ENCODE peak calls at places on chromosomes 1 and 21, in five cellular contexts. X, A, U, N and E are unnamed samples.

GRCh38 chr1:2816786-2817185 is 15.3 kb upstream of the TTC34 start:
- DNase-seq in X (no peak), A (no peak), U (no peak), N (no peak), E (peak; percentile 38)

GRCh38 chr1:40383095-40383487 is 9.6 kb downstream of the SMAP2 start:
- DNase-seq in X (peak; percentile 35), A (no peak), U (peak; percentile 55), N (no peak), E (no peak)

GRCh38 chr1:92411511-92411910 is 75.2 kb downstream of the GFI1 start:
- DNase-seq in X (no peak), A (peak; percentile 82), U (no peak), N (peak; percentile 53), E (no peak)

GRCh38 chr1:206469933-206470691 is at the start of gene IKBKE:
- DNase-seq in X (peak; percentile 28), A (peak; percentile 69), U (peak; percentile 77), N (peak; percentile 62), E (no peak)

GRCh38 chr1:189658381-189658780 is 819.3 kb downstream of the BRINP3 start:
- DNase-seq in X (no peak), A (no peak), U (no peak), N (no peak), E (no peak)

GRCh38 chr1:34865981-34866761 is 6.6 kb upstream of the SMIM12 start:
- DNase-seq in X (peak; percentile 65), A (peak; percentile 64), U (peak; percentile 87), N (peak; percentile 42), E (no peak)

GRCh38 chr1:172460901-172461315 is 17.0 kb upstream of the PIGC start:
- DNase-seq in X (no peak), A (no peak), U (no peak), N (no peak), E (no peak)

GRCh38 chr1:10265936-10266335 is 55.6 kb downstream of the KIF1B start:
- DNase-seq in X (no peak), A (no peak), U (no peak), N (no peak), E (no peak)

GRCh38 chr1:99590578-99591209 is 55.2 kb upstream of the PALMD start:
- DNase-seq in X (no peak), A (peak; percentile 94), U (no peak), N (peak; percentile 99), E (no peak)

GRCh38 chr1:160260436-160261382 is 1.6 kb downstream of the DCAF8 start:
- DNase-seq in X (peak; percentile 47), A (peak; percentile 93), U (no peak), N (peak; percentile 74), E (no peak)

GRCh38 chr1:1273152-1273534 is 511 bp downstream of the UBE2J2 start:
- DNase-seq in X (no peak), A (no peak), U (no peak), N (no peak), E (no peak)

GRCh38 chr1:86758570-86758969 is 54.2 kb downstream of the SH3GLB1 start:
- DNase-seq in X (no peak), A (no peak), U (no peak), N (no peak), E (no peak)

GRCh38 chr21:33849839-33850238 is 65.8 kb downstream of the ATP5PO start:
- DNase-seq in X (no peak), A (no peak), U (no peak), N (no peak), E (no peak)

GRCh38 chr1:107707111-107707510 is 257.9 kb downstream of the VAV3 start:
- DNase-seq in X (no peak), A (no peak), U (no peak), N (no peak), E (no peak)

GRCh38 chr1:52454111-52454510 is 49.7 kb downstream of the PRPF38A start:
- DNase-seq in X (no peak), A (no peak), U (no peak), N (no peak), E (no peak)

GRCh38 chr1:24801169-24801568 is 55.9 kb downstream of the CLIC4 start:
- DNase-seq in X (no peak), A (no peak), U (no peak), N (no peak), E (no peak)

GRCh38 chr1:17119076-17119743 is at the start of gene PADI2:
- DNase-seq in X (peak; percentile 55), A (peak; percentile 19), U (peak; percentile 80), N (peak; percentile 12), E (no peak)

GRCh38 chr1:165403835-165404482 is 41.0 kb downstream of the RXRG start:
- DNase-seq in X (no peak), A (no peak), U (peak; percentile 66), N (peak; percentile 12), E (no peak)

GRCh38 chr1:186878356-186878755 is 49.6 kb downstream of the PLA2G4A start:
- DNase-seq in X (no peak), A (no peak), U (no peak), N (no peak), E (no peak)

GRCh38 chr1:39268112-39268581 is 63.7 kb downstream of the MACF1 start:
- DNase-seq in X (peak; percentile 61), A (peak; percentile 88), U (peak; percentile 41), N (peak; percentile 78), E (no peak)

GRCh38 chr1:81510701-81511100 is 290.0 kb upstream of the ADGRL2 start:
- DNase-seq in X (no peak), A (no peak), U (no peak), N (no peak), E (no peak)

GRCh38 chr1:172781513-172782140 is 122.7 kb downstream of the FASLG start:
- DNase-seq in X (no peak), A (peak; percentile 10), U (no peak), N (no peak), E (no peak)

GRCh38 chr21:28953247-28953646 is 39.4 kb downstream of the LTN1 start:
- DNase-seq in X (no peak), A (no peak), U (no peak), N (no peak), E (no peak)

GRCh38 chr1:67717876-67718275 is 32.9 kb downstream of the GADD45A start:
- DNase-seq in X (no peak), A (peak; percentile 78), U (no peak), N (no peak), E (no peak)

GRCh38 chr1:207321045-207321789 is at the start of gene CD55:
- DNase-seq in X (peak; percentile 89), A (peak; percentile 99), U (peak; percentile 98), N (peak; percentile 95), E (no peak)

GRCh38 chr1:217393901-217394300 is 237.0 kb downstream of the GPATCH2 start:
- DNase-seq in X (no peak), A (no peak), U (no peak), N (no peak), E (no peak)

GRCh38 chr1:202835548-202836072 is 24.9 kb downstream of the PCAT6 start:
- DNase-seq in X (no peak), A (peak; percentile 19), U (no peak), N (no peak), E (no peak)

GRCh38 chr1:215987092-215987855 is 420.2 kb downstream of the KCTD3 start:
- DNase-seq in X (no peak), A (no peak), U (no peak), N (no peak), E (no peak)

GRCh38 chr21:23930565-23930964 is 1676.7 kb downstream of the MRPL39 start:
- DNase-seq in X (no peak), A (no peak), U (no peak), N (no peak), E (no peak)

GRCh38 chr21:23936991-23937390 is 1670.3 kb downstream of the MRPL39 start:
- DNase-seq in X (no peak), A (no peak), U (no peak), N (no peak), E (no peak)

GRCh38 chr21:23939369-23940065 is 1667.8 kb downstream of the MRPL39 start:
- DNase-seq in X (no peak), A (no peak), U (no peak), N (no peak), E (no peak)

GRCh38 chr21:23936224-23936623 is 1671.1 kb downstream of the MRPL39 start:
- DNase-seq in X (no peak), A (peak; percentile 5), U (no peak), N (no peak), E (no peak)
- TF ChIP-seq CTCF in X (no peak), A (no peak), U (peak; percentile 55), N (peak; percentile 69), E (peak; percentile 17)

GRCh38 chr1:235434001-235434400 is 66.8 kb downstream of the TBCE start:
- DNase-seq in X (no peak), A (no peak), U (no peak), N (no peak), E (no peak)
- TF ChIP-seq CTCF in X (no peak), A (no peak), U (peak; percentile 35), N (no peak), E (no peak)

GRCh38 chr1:109923131-109923945 is 12.7 kb downstream of the CSF1 start:
- DNase-seq in X (no peak), A (no peak), U (peak; percentile 76), N (no peak), E (no peak)

GRCh38 chr1:109923946-109924275 is 13.3 kb downstream of the CSF1 start:
- DNase-seq in X (no peak), A (no peak), U (no peak), N (no peak), E (no peak)

GRCh38 chr1:109925159-109925990 is 14.7 kb downstream of the CSF1 start:
- DNase-seq in X (no peak), A (no peak), U (no peak), N (no peak), E (no peak)

GRCh38 chr1:109922326-109922725 is 11.7 kb downstream of the CSF1 start:
- DNase-seq in X (no peak), A (no peak), U (no peak), N (no peak), E (no peak)

DNA sequence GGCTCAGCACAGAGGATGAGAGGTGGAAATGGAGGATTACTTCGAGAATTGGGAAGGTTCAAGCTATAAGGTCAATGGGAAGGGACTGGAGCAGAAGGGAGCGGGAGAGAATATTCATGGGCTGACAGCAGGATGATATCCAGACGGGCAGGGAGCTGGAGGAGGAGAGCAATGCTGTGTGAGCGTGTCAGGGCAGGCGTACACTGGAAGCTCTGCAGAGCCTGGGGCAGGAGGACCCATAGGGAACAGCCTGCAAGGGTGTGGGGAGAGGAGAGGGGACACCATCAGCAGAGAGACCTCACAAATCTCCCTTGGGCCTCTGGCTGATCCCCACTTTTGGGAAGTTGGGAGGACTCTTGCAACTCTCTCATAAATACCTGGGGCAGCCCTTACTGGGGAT is 13.7 kb downstream of the CSF1 start:
- DNase-seq in X (no peak), A (no peak), U (no peak), N (no peak), E (no peak)
- TF ChIP-seq CTCF in X (no peak), A (no peak), U (no peak), N (no peak), E (no peak)

GRCh38 chr1:152873495-152873894 is 4.6 kb upstream of the SMCP start:
- DNase-seq in X (no peak), A (peak; percentile 6), U (no peak), N (no peak), E (no peak)

GRCh38 chr1:152866321-152866720 is 6.5 kb downstream of the LCE7A start:
- DNase-seq in X (no peak), A (no peak), U (no peak), N (no peak), E (no peak)

GRCh38 chr1:152869808-152870419 is 8.2 kb upstream of the SMCP start:
- DNase-seq in X (peak; percentile 29), A (peak; percentile 60), U (peak; percentile 35), N (peak; percentile 30), E (no peak)

GRCh38 chr1:152871731-152872126 is 6.4 kb upstream of the SMCP start:
- DNase-seq in X (no peak), A (no peak), U (no peak), N (no peak), E (no peak)

GRCh38 chr1:152870831-152871730 is 7.0 kb upstream of the SMCP start:
- DNase-seq in X (no peak), A (peak; percentile 42), U (peak; percentile 27), N (no peak), E (no peak)
- TF ChIP-seq CTCF in X (peak; percentile 6), A (peak; percentile 39), U (peak; percentile 74), N (peak; percentile 51), E (peak; percentile 56)